ENCODE peak calls at places on chromosomes 7 and 10, in seven cellular contexts. W, M, F, D, R, O and J are unnamed samples.

GRCh38 chr7:1537631-1538412 is 7.3 kb downstream of the MAFK start:
- DNase-seq in W (peak; percentile 90), M (peak; percentile 97), F (peak; percentile 20), D (peak; percentile 91), R (peak; percentile 98), O (peak; percentile 83), J (peak; percentile 82)

GRCh38 chr7:99943641-99944507 is 14.5 kb upstream of the GJC3 start:
- DNase-seq in W (no peak), M (no peak), F (no peak), D (no peak), R (no peak), O (peak; percentile 14), J (peak; percentile 63)

GRCh38 chr7:118153551-118154177 is 30.3 kb upstream of the LSM8 start:
- DNase-seq in W (peak; percentile 49), M (no peak), F (peak; percentile 67), D (no peak), R (no peak), O (peak; percentile 77), J (peak; percentile 69)

GRCh38 chr10:104120903-104121484 is 977 bp upstream of the SFR1 start:
- DNase-seq in W (peak; percentile 96), M (peak; percentile 85), F (peak; percentile 93), D (peak; percentile 93), R (peak; percentile 95), O (peak; percentile 93), J (peak; percentile 79)

GRCh38 chr7:122136639-122137253 is 7.3 kb downstream of the AASS start:
- DNase-seq in W (no peak), M (no peak), F (no peak), D (no peak), R (no peak), O (peak; percentile 20), J (no peak)

GRCh38 chr10:18955041-18955440 is 93.6 kb upstream of the MALRD1 start:
- DNase-seq in W (no peak), M (no peak), F (no peak), D (no peak), R (no peak), O (no peak), J (peak; percentile 4)

GRCh38 chr10:45201271-45201670 is 114.1 kb downstream of the OR13A1 start:
- DNase-seq in W (no peak), M (no peak), F (no peak), D (no peak), R (no peak), O (no peak), J (no peak)

GRCh38 chr10:109205929-109206585 is 717.3 kb downstream of the XPNPEP1 start:
- DNase-seq in W (peak; percentile 49), M (no peak), F (peak; percentile 82), D (no peak), R (peak; percentile 56), O (peak; percentile 82), J (peak; percentile 47)

GRCh38 chr7:1666779-1667565 is 3.1 kb upstream of the ELFN1 start:
- DNase-seq in W (peak; percentile 30), M (no peak), F (no peak), D (no peak), R (peak; percentile 41), O (no peak), J (no peak)

GRCh38 chr10:28858641-28859040 is 181.3 kb downstream of the BAMBI start:
- DNase-seq in W (no peak), M (no peak), F (no peak), D (no peak), R (peak; percentile 91), O (no peak), J (peak; percentile 21)

GRCh38 chr10:8927705-8928104 is 873.2 kb downstream of the GATA3 start:
- DNase-seq in W (no peak), M (no peak), F (no peak), D (no peak), R (no peak), O (no peak), J (no peak)

GRCh38 chr7:70837589-70837988 is 294.4 kb upstream of the GALNT17 start:
- DNase-seq in W (no peak), M (no peak), F (no peak), D (no peak), R (no peak), O (no peak), J (no peak)

GRCh38 chr10:25080880-25081581 is 64.6 kb downstream of the THNSL1 start:
- DNase-seq in W (peak; percentile 93), M (peak; percentile 81), F (peak; percentile 83), D (peak; percentile 86), R (peak; percentile 77), O (peak; percentile 86), J (peak; percentile 84)

GRCh38 chr10:30631188-30631587 is 1.6 kb upstream of the LYZL2 start:
- DNase-seq in W (no peak), M (no peak), F (no peak), D (no peak), R (no peak), O (no peak), J (no peak)

GRCh38 chr10:76305930-76306612 is 874.6 kb downstream of the LRMDA start:
- DNase-seq in W (no peak), M (no peak), F (no peak), D (no peak), R (no peak), O (no peak), J (no peak)
- H3K4me1 ChIP-seq in W (peaks cover 48% of the 10 kb centered on the region), M (peaks cover 7% of the 10 kb centered on the region), F (peaks cover 4% of the 10 kb centered on the region), D (peaks cover 30% of the 10 kb centered on the region), R (no peaks in the 10 kb centered on the region), O (peaks cover 18% of the 10 kb centered on the region), J (no peaks in the 10 kb centered on the region)

GRCh38 chr10:21600804-21601512 is 66.9 kb downstream of the MLLT10 start:
- DNase-seq in W (no peak), M (no peak), F (no peak), D (no peak), R (no peak), O (no peak), J (no peak)
- H3K27ac ChIP-seq in W (no peak overlapping the region), M (no peak overlapping the region), F (no peak overlapping the region), D (no peak overlapping the region), R (no peak overlapping the region), O (no peak overlapping the region), J (no peak overlapping the region)

DNA sequence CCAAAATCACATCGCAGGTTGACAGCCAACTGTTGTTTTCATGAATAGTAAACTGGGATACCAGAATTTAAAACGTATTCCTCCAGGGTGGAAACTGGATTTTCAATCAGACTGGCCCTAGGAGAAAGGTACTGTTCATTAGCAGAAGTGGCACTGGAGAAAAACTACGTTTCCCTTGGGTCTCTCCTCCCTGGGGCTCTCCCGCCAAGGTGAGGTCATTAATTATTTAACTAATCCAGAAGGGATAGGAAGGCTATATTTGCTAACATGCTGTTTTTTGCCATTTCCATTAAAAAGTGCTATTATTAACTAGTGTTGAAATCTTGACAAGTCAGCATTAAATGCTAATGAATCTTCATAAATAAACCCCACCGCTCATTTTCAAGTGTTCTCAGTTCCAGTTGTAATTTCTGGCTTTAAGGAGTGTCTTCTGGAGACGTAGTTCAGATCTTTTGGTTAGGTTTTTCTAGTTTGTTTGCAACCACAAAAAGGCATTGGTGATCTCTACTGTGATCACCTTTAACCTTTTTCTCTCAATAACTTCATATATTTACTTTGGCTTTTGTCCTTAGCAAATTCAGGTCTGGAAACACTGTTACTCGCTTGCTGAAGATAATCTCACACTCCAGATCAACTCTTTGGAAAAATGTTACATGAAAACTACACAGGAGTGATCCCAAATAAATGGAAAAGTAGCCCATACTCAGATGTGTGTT is 25.0 kb downstream of the RHEB start:
- DNase-seq in W (no peak), M (no peak), F (peak; percentile 53), D (no peak), R (no peak), O (peak; percentile 6), J (no peak)
- H3K4me1 ChIP-seq in W (peaks cover 31% of the 10 kb centered on the region), M (peaks cover 8% of the 10 kb centered on the region), F (peaks cover 47% of the 10 kb centered on the region), D (peaks cover 74% of the 10 kb centered on the region), R (peaks cover 33% of the 10 kb centered on the region), O (peaks cover 20% of the 10 kb centered on the region), J (peaks cover 22% of the 10 kb centered on the region)

GRCh38 chr10:121647401-121647800 is 49.2 kb upstream of the FGFR2 start:
- DNase-seq in W (no peak), M (no peak), F (no peak), D (no peak), R (no peak), O (no peak), J (no peak)
- H3K27ac ChIP-seq in W (no peak overlapping the region), M (no peak overlapping the region), F (no peak overlapping the region), D (no peak overlapping the region), R (no peak overlapping the region), O (no peak overlapping the region), J (no peak overlapping the region)